ENCODE peak calls at places on chromosomes 7 and 10, in eight cellular contexts. One of them, this sample, is unnamed.

GRCh38 chr10:129546106-129546505 is 79.1 kb downstream of the MGMT start:
- DNase-seq in germinal center: no peak
- DNase-seq in Right ventricle myocardium superior: no peak
- DNase-seq in NCI-H460: no peak
- DNase-seq in caudate nucleus: no peak
- DNase-seq in NCI-H1436: no peak
- DNase-seq in AG04449: no peak
- DNase-seq in hypothalamus: no peak
- DNase-seq in this sample: no peak

GRCh38 chr10:114618722-114619121 is 39.4 kb downstream of the ABLIM1 start:
- DNase-seq in germinal center: no peak
- DNase-seq in Right ventricle myocardium superior: no peak
- DNase-seq in NCI-H460: no peak
- DNase-seq in caudate nucleus: no peak
- DNase-seq in NCI-H1436: no peak
- DNase-seq in AG04449: no peak
- DNase-seq in hypothalamus: no peak
- DNase-seq in this sample: no peak

GRCh38 chr7:22565315-22565811 is 65.4 kb upstream of the STEAP1B start:
- DNase-seq in germinal center: peak
- DNase-seq in Right ventricle myocardium superior: no peak
- DNase-seq in NCI-H460: no peak
- DNase-seq in caudate nucleus: no peak
- DNase-seq in NCI-H1436: no peak
- DNase-seq in AG04449: no peak
- DNase-seq in hypothalamus: no peak
- DNase-seq in this sample: no peak

GRCh38 chr7:139026551-139026950 is 9.3 kb downstream of the ZC3HAV1L start:
- DNase-seq in germinal center: no peak
- DNase-seq in Right ventricle myocardium superior: no peak
- DNase-seq in NCI-H460: no peak
- DNase-seq in caudate nucleus: no peak
- DNase-seq in NCI-H1436: no peak
- DNase-seq in AG04449: no peak
- DNase-seq in hypothalamus: no peak
- DNase-seq in this sample: no peak

GRCh38 chr10:24744966-24745365 is 21.3 kb upstream of the ARHGAP21 start:
- DNase-seq in germinal center: no peak
- DNase-seq in Right ventricle myocardium superior: no peak
- DNase-seq in NCI-H460: no peak
- DNase-seq in caudate nucleus: no peak
- DNase-seq in NCI-H1436: no peak
- DNase-seq in AG04449: no peak
- DNase-seq in hypothalamus: no peak
- DNase-seq in this sample: no peak

GRCh38 chr7:113891031-113891350 is 27.8 kb downstream of the PPP1R3A start:
- DNase-seq in germinal center: no peak
- DNase-seq in Right ventricle myocardium superior: no peak
- DNase-seq in NCI-H460: no peak
- DNase-seq in caudate nucleus: no peak
- DNase-seq in NCI-H1436: no peak
- DNase-seq in AG04449: no peak
- DNase-seq in hypothalamus: no peak
- DNase-seq in this sample: no peak

GRCh38 chr7:22219739-22220493 is 137.0 kb downstream of the RAPGEF5 start:
- DNase-seq in germinal center: no peak
- DNase-seq in Right ventricle myocardium superior: no peak
- DNase-seq in NCI-H460: no peak
- DNase-seq in caudate nucleus: no peak
- DNase-seq in NCI-H1436: no peak
- DNase-seq in AG04449: no peak
- DNase-seq in hypothalamus: no peak
- DNase-seq in this sample: no peak

GRCh38 chr7:37510043-37510634 is 61.5 kb upstream of the ELMO1 start:
- DNase-seq in germinal center: peak
- DNase-seq in Right ventricle myocardium superior: no peak
- DNase-seq in NCI-H460: no peak
- DNase-seq in caudate nucleus: no peak
- DNase-seq in NCI-H1436: no peak
- DNase-seq in AG04449: no peak
- DNase-seq in hypothalamus: no peak
- DNase-seq in this sample: no peak

GRCh38 chr7:104482362-104483042 is 154.1 kb downstream of the LHFPL3 start:
- DNase-seq in germinal center: no peak
- DNase-seq in Right ventricle myocardium superior: no peak
- DNase-seq in NCI-H460: no peak
- DNase-seq in caudate nucleus: no peak
- DNase-seq in NCI-H1436: no peak
- DNase-seq in AG04449: no peak
- DNase-seq in hypothalamus: no peak
- DNase-seq in this sample: peak

GRCh38 chr10:14032406-14032998 is 298.2 kb downstream of the FRMD4A start:
- DNase-seq in germinal center: peak
- DNase-seq in Right ventricle myocardium superior: no peak
- DNase-seq in NCI-H460: no peak
- DNase-seq in caudate nucleus: no peak
- DNase-seq in NCI-H1436: no peak
- DNase-seq in AG04449: no peak
- DNase-seq in hypothalamus: no peak
- DNase-seq in this sample: no peak

GRCh38 chr7:119935418-119936025 is 337.5 kb upstream of the KCND2 start:
- DNase-seq in germinal center: no peak
- DNase-seq in Right ventricle myocardium superior: no peak
- DNase-seq in NCI-H460: peak
- DNase-seq in caudate nucleus: no peak
- DNase-seq in NCI-H1436: no peak
- DNase-seq in AG04449: no peak
- DNase-seq in hypothalamus: no peak
- DNase-seq in this sample: peak

GRCh38 chr7:191105-192034 is 1.0 kb upstream of the FAM20C start:
- DNase-seq in germinal center: no peak
- DNase-seq in Right ventricle myocardium superior: peak
- DNase-seq in NCI-H460: no peak
- DNase-seq in caudate nucleus: no peak
- DNase-seq in NCI-H1436: no peak
- DNase-seq in AG04449: peak
- DNase-seq in hypothalamus: no peak
- DNase-seq in this sample: peak

GRCh38 chr10:17737021-17737965 is 14.7 kb upstream of the TMEM236 start:
- DNase-seq in germinal center: peak
- DNase-seq in Right ventricle myocardium superior: peak
- DNase-seq in NCI-H460: peak
- DNase-seq in caudate nucleus: no peak
- DNase-seq in NCI-H1436: peak
- DNase-seq in AG04449: no peak
- DNase-seq in hypothalamus: no peak
- DNase-seq in this sample: peak